ENCODE peak calls at places on chromosomes 1 and 21, in ten cellular contexts. Z, Q, P, R, M, Y, W, J, K and C are unnamed samples.

GRCh38 chr1:172457479-172458130 is 13.7 kb upstream of the PIGC start:
- DNase-seq in P (no peak), Q (no peak), Y (no peak), M (no peak), W (no peak), R (no peak), Z (no peak), K (no peak), J (peak; percentile 66), C (no peak)

GRCh38 chr21:44933199-44933937 is 6.5 kb upstream of the SLX9 start:
- DNase-seq in M (peak; percentile 62), J (no peak), K (no peak), W (no peak), Y (no peak), P (no peak), Q (no peak), Z (no peak), R (no peak), C (no peak)

GRCh38 chr1:36882536-36883285 is 151.6 kb downstream of the GRIK3 start:
- DNase-seq in P (peak; percentile 4), K (no peak), Z (no peak), R (no peak), W (no peak), M (no peak), Y (no peak), Q (no peak), J (no peak), C (no peak)

GRCh38 chr1:7387053-7387861 is 383.8 kb upstream of the VAMP3 start:
- DNase-seq in M (peak; percentile 38), Q (no peak), Y (peak; percentile 3), J (no peak), W (no peak), P (peak; percentile 6), K (peak; percentile 27), R (peak; percentile 8), Z (no peak), C (no peak)

GRCh38 chr1:243335297-243335696 is 79.5 kb downstream of the SDCCAG8 start:
- DNase-seq in Q (no peak), Y (no peak), R (no peak), W (no peak), P (no peak), M (no peak), Z (no peak), K (no peak), J (no peak), C (no peak)

GRCh38 chr1:202710070-202711025 is at the start of gene SYT2:
- DNase-seq in R (no peak), K (no peak), W (peak; percentile 81), Q (no peak), J (peak; percentile 55), P (peak; percentile 21), M (peak; percentile 82), Y (peak; percentile 42), Z (no peak), C (peak; percentile 39)

GRCh38 chr1:84429231-84429630 is 30.9 kb downstream of the DNASE2B start:
- DNase-seq in Z (no peak), K (no peak), J (no peak), M (no peak), Y (no peak), P (no peak), Q (no peak), W (no peak), R (no peak), C (no peak)

GRCh38 chr1:12435639-12436344 is 182.2 kb downstream of the DHRS3 start:
- DNase-seq in K (no peak), Q (no peak), R (no peak), Y (peak; percentile 69), W (no peak), J (no peak), M (no peak), Z (peak; percentile 6), P (no peak), C (no peak)

GRCh38 chr1:31725134-31725533 is 21.3 kb upstream of the COL16A1 start:
- DNase-seq in Y (no peak), K (no peak), J (no peak), M (no peak), R (no peak), W (peak; percentile 73), P (no peak), Z (no peak), Q (no peak), C (no peak)

GRCh38 chr1:235101558-235102258 is 26.9 kb downstream of the TOMM20 start:
- DNase-seq in W (no peak), Q (no peak), R (no peak), M (no peak), J (no peak), Z (no peak), P (no peak), Y (no peak), K (no peak), C (no peak)

GRCh38 chr1:194071200-194071599 is 884.8 kb upstream of the B3GALT2 start:
- DNase-seq in Z (no peak), Y (no peak), J (no peak), R (no peak), Q (no peak), M (no peak), P (no peak), K (no peak), W (no peak), C (no peak)

GRCh38 chr1:20125091-20125490 is 5.8 kb upstream of the PLA2G2D start:
- DNase-seq in K (no peak), M (no peak), Y (peak; percentile 40), Z (no peak), Q (no peak), P (no peak), R (no peak), W (no peak), J (no peak), C (no peak)

GRCh38 chr1:172134087-172134731 is 286.3 kb upstream of the C1orf105 start:
- DNase-seq in Z (no peak), M (no peak), J (no peak), R (no peak), P (no peak), K (no peak), Q (no peak), Y (no peak), W (no peak), C (no peak)

GRCh38 chr1:40638097-40639036 is 27.1 kb downstream of the RIMS3 start:
- DNase-seq in Q (no peak), P (no peak), J (no peak), K (no peak), M (no peak), Z (no peak), Y (no peak), R (no peak), W (no peak), C (peak; percentile 15)

GRCh38 chr1:40861227-40862003 is 748 bp downstream of the CITED4 start:
- DNase-seq in K (no peak), Z (no peak), P (peak; percentile 38), Q (no peak), R (no peak), M (peak; percentile 86), W (peak; percentile 88), J (peak; percentile 56), Y (peak; percentile 61), C (no peak)

GRCh38 chr1:168520052-168520751 is 23.6 kb downstream of the XCL2 start:
- DNase-seq in J (no peak), Y (no peak), W (no peak), R (no peak), K (no peak), Z (no peak), P (no peak), Q (no peak), M (no peak), C (no peak)

DNA sequence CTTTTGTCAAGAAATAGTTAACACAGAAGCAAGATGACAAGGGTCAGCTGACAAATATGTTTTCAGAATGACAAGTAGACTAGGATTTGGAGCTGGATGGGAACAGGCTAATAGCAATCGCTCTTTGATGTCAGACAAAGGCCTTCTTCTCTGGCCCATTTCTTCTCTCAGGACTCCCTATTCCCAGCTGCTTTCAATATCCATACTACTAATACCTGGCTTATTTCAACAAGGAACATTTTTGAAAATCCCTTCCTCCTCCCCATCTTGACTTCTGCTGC is 68.2 kb downstream of the MACF1 start:
- DNase-seq in W (no peak), J (no peak), Q (no peak), K (no peak), Z (no peak), M (no peak), P (no peak), Y (no peak), R (no peak), C (no peak)
- H3K4me3 ChIP-seq in W (no peak overlapping the region), J (no peak overlapping the region), Q (no peak overlapping the region), K (no peak overlapping the region), Z (no peak overlapping the region), M (no peak overlapping the region), P (no peak overlapping the region), Y (no peak overlapping the region), R (no peak overlapping the region), C (no peak overlapping the region)

DNA sequence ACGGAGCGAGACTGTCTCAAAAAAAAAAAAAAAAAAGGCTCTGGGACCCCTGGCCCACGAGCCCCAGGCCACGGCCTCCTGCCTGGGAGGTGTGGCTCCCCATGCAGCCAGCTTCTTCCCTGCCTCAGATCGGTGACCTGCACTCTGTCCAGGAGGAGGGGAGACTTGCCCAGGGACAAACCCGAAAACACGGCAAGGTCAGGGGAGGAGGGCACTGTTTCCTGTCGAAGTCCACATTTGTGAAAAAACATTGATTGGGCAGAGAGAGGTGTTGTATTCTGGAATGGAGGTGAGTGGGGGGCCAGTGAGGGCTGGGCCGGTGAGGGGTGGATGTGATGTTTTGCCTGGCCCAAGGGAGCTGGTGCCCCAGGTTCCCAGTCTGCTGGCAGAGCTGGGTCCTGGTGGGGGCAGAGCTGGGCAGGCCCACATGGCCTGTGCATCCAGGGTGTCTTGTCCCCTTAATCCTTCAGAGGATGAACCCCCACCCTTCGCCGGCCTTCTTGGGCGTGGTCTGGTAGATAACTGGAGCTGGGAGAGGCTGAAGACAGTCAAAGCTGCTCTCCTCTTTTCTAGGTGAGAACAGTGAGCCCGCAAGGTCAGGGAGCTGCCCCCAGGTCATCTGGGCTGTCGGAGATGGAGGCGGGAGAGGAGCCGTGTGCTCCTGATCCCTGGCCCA is 12.4 kb upstream of the FAAP20 start:
- DNase-seq in P (peak; percentile 35), Z (no peak), Y (no peak), J (no peak), K (no peak), R (peak; percentile 60), W (no peak), Q (no peak), M (peak; percentile 83), C (peak; percentile 57)
- H3K4me1 ChIP-seq in P (peaks cover 5% of the 10 kb centered on the region), Z (peaks cover 15% of the 10 kb centered on the region), Y (peaks cover 7% of the 10 kb centered on the region), J (peaks cover 42% of the 10 kb centered on the region), K (peaks cover 15% of the 10 kb centered on the region), R (peaks cover 45% of the 10 kb centered on the region), W (peaks cover 25% of the 10 kb centered on the region), Q (peaks cover 36% of the 10 kb centered on the region), M (peaks cover 39% of the 10 kb centered on the region), C (peaks cover 14% of the 10 kb centered on the region)

DNA sequence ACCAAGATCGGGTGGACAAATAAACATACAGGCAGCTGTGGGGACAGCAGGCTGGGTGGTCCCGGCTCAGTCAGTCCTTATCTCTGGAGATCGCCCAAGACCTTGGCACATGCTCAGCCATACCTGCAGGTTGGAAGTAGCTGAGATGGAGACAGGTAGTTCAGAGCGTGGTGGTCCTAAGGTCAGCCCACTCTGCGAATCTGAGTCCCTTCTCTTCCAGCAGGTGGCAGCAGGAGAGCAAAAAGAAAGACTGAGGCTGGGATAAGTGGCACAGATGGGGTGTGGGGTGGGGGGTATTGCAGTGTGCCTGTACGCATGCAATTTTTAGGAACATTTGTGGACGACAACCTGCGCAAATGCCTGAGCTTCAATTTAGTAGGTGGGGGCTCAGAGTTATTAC is 104.9 kb downstream of the TENT5C start:
- DNase-seq in Q (no peak), R (no peak), P (no peak), W (no peak), K (no peak), J (no peak), M (no peak), Y (no peak), Z (peak; percentile 45), C (no peak)
- TF ChIP-seq CTCF in Q (no peak), R (no peak), P (no peak), W (no peak), K (no peak), J (peak; percentile 35), M (peak; percentile 2), Y (peak; percentile 42), Z (peak; percentile 80), C (peak; percentile 32)

GRCh38 chr1:24294228-24294672 is 24.9 kb upstream of the GRHL3 start:
- DNase-seq in K (no peak), R (peak; percentile 88), Q (no peak), M (peak; percentile 41), Z (no peak), Y (peak; percentile 97), J (no peak), P (no peak), W (no peak), C (peak; percentile 79)
- H3K4me3 ChIP-seq in K (no peak overlapping the region), R (no peak overlapping the region), Q (no peak overlapping the region), M (no peak overlapping the region), Z (no peak overlapping the region), Y (no peak overlapping the region), J (no peak overlapping the region), P (no peak overlapping the region), W (no peak overlapping the region), C (no peak overlapping the region)